ENCODE peak calls at places on chromosomes 12 and 14, in six cellular contexts. P is IMR-90; U is activated naive CD8-positive, alpha-beta T cell treated with anti-CD3 and anti-CD28 coated beads, Interleukin-2, amount 50 U/mL, for 24 hours; O is PC-3; N is aorta; C is Right ventricle myocardium superior. I is an unnamed sample.

GRCh38 chr12:132189378-132190011 is 45.2 kb downstream of the NOC4L start:
- ATAC-seq in C (peak), U (peak), N (peak), P (peak), O (peak), I (peak)

GRCh38 chr12:40298341-40298740 is 73.5 kb downstream of the LRRK2 start:
- ATAC-seq in O (no peak), P (no peak), C (no peak), N (no peak), U (no peak), I (no peak)

GRCh38 chr12:6644903-6645302 is 2.3 kb downstream of the ACRBP start:
- ATAC-seq in U (no peak), C (no peak), P (no peak), N (no peak), O (no peak), I (no peak)

GRCh38 chr12:14654416-14654815 is 42.0 kb downstream of the GUCY2C start:
- ATAC-seq in O (peak), C (no peak), N (no peak), U (no peak), P (no peak), I (no peak)

GRCh38 chr14:68970096-68970612 is 8.9 kb downstream of the ACTN1 start:
- ATAC-seq in O (no peak), P (no peak), N (no peak), U (no peak), C (no peak), I (no peak)

GRCh38 chr14:93195316-93195999 is 10.3 kb downstream of the LYSET start:
- ATAC-seq in U (no peak), C (peak), P (no peak), O (no peak), N (no peak), I (no peak)

GRCh38 chr12:96107236-96107635 is 71.8 kb upstream of the LTA4H start:
- ATAC-seq in N (no peak), C (peak), O (no peak), U (no peak), P (no peak), I (no peak)

GRCh38 chr14:89254201-89254919 is 162.7 kb downstream of the FOXN3 start:
- ATAC-seq in O (no peak), U (no peak), N (no peak), C (peak), P (no peak), I (no peak)

GRCh38 chr12:12883369-12884001 is 7.9 kb upstream of the GPRC5A start:
- ATAC-seq in N (no peak), O (peak), U (no peak), C (no peak), P (peak), I (peak)

GRCh38 chr12:71849109-71849851 is 9.7 kb downstream of the TBC1D15 start:
- ATAC-seq in O (no peak), C (no peak), P (no peak), U (no peak), N (no peak), I (no peak)

GRCh38 chr14:99460793-99461192 is 19.9 kb downstream of the SETD3 start:
- ATAC-seq in U (peak), P (no peak), C (no peak), O (no peak), N (no peak), I (no peak)

I was measured in esophagus mucosa.